ENCODE peak calls at places on chromosomes 1 and 21, in four cellular contexts. S, X, F and L are unnamed samples.

GRCh38 chr1:44036409-44037111 is 5.3 kb upstream of the SLC6A9 start:
- DNase-seq in S (peak; percentile 84), X (peak; percentile 63), F (peak; percentile 67), L (peak; percentile 64)

GRCh38 chr1:7703321-7704213 is 67.5 kb upstream of the VAMP3 start:
- DNase-seq in S (no peak), X (no peak), F (no peak), L (peak; percentile 40)

GRCh38 chr1:227883641-227884301 is 64.0 kb downstream of the WNT9A start:
- DNase-seq in S (no peak), X (no peak), F (no peak), L (no peak)

GRCh38 chr1:68433386-68433785 is 16.4 kb downstream of the RPE65 start:
- DNase-seq in S (no peak), X (no peak), F (no peak), L (no peak)

GRCh38 chr1:74712863-74713262 is 20.0 kb downstream of the CRYZ start:
- DNase-seq in S (no peak), X (no peak), F (no peak), L (no peak)

GRCh38 chr1:172537366-172537765 is 4.4 kb downstream of the SUCO start:
- DNase-seq in S (no peak), X (no peak), F (no peak), L (no peak)

GRCh38 chr1:9766759-9767442 is 56.9 kb downstream of the CLSTN1 start:
- DNase-seq in S (no peak), X (no peak), F (no peak), L (no peak)

GRCh38 chr1:182408435-182409070 is 8.1 kb upstream of the TEDDM1 start:
- DNase-seq in S (no peak), X (no peak), F (no peak), L (no peak)

GRCh38 chr1:55468438-55468837 is 253.3 kb upstream of the USP24 start:
- DNase-seq in S (no peak), X (no peak), F (no peak), L (no peak)

GRCh38 chr1:34108269-34108668 is 56.8 kb downstream of the CSMD2 start:
- DNase-seq in S (no peak), X (no peak), F (no peak), L (no peak)

GRCh38 chr1:34914958-34915357 is 14.5 kb downstream of the DLGAP3 start:
- DNase-seq in S (no peak), X (no peak), F (no peak), L (no peak)

GRCh38 chr1:184056921-184057496 is 5.5 kb downstream of the TSEN15 start:
- DNase-seq in S (no peak), X (no peak), F (no peak), L (no peak)

GRCh38 chr1:224513383-224513782 is 78.8 kb upstream of the WDR26 start:
- DNase-seq in S (no peak), X (no peak), F (no peak), L (no peak)

GRCh38 chr1:9086060-9086459 is 16.6 kb upstream of the SLC2A5 start:
- DNase-seq in S (no peak), X (no peak), F (no peak), L (no peak)

GRCh38 chr1:167016090-167016750 is 27.1 kb downstream of the MAEL start:
- DNase-seq in S (no peak), X (no peak), F (no peak), L (no peak)

GRCh38 chr1:243345205-243345604 is 89.4 kb downstream of the SDCCAG8 start:
- DNase-seq in S (peak; percentile 49), X (no peak), F (no peak), L (peak; percentile 31)

GRCh38 chr1:201495447-201496295 is 11.3 kb downstream of the CSRP1 start:
- DNase-seq in S (peak; percentile 86), X (no peak), F (peak; percentile 82), L (peak; percentile 86)

GRCh38 chr1:188937965-188938551 is 1539.6 kb downstream of the BRINP3 start:
- DNase-seq in S (peak; percentile 53), X (no peak), F (no peak), L (peak; percentile 23)

GRCh38 chr1:184186167-184186566 is 134.6 kb downstream of the TSEN15 start:
- DNase-seq in S (no peak), X (no peak), F (no peak), L (no peak)

GRCh38 chr1:58162952-58163550 is 383.5 kb downstream of the OMA1 start:
- DNase-seq in S (peak; percentile 56), X (peak; percentile 87), F (peak; percentile 41), L (peak; percentile 54)

GRCh38 chr1:67174716-67175284 is 8.5 kb downstream of the IL23R start:
- DNase-seq in S (no peak), X (no peak), F (no peak), L (no peak)

GRCh38 chr21:45429221-45430164 is 24.5 kb downstream of the COL18A1 start:
- DNase-seq in S (no peak), X (no peak), F (no peak), L (no peak)

GRCh38 chr21:45428534-45428933 is 23.6 kb downstream of the COL18A1 start:
- DNase-seq in S (no peak), X (no peak), F (no peak), L (no peak)

GRCh38 chr21:45431781-45432572 is 27.0 kb downstream of the COL18A1 start:
- DNase-seq in S (no peak), X (no peak), F (no peak), L (no peak)

GRCh38 chr21:45432575-45433255 is 27.8 kb downstream of the COL18A1 start:
- DNase-seq in S (peak; percentile 72), X (no peak), F (no peak), L (no peak)

DNA sequence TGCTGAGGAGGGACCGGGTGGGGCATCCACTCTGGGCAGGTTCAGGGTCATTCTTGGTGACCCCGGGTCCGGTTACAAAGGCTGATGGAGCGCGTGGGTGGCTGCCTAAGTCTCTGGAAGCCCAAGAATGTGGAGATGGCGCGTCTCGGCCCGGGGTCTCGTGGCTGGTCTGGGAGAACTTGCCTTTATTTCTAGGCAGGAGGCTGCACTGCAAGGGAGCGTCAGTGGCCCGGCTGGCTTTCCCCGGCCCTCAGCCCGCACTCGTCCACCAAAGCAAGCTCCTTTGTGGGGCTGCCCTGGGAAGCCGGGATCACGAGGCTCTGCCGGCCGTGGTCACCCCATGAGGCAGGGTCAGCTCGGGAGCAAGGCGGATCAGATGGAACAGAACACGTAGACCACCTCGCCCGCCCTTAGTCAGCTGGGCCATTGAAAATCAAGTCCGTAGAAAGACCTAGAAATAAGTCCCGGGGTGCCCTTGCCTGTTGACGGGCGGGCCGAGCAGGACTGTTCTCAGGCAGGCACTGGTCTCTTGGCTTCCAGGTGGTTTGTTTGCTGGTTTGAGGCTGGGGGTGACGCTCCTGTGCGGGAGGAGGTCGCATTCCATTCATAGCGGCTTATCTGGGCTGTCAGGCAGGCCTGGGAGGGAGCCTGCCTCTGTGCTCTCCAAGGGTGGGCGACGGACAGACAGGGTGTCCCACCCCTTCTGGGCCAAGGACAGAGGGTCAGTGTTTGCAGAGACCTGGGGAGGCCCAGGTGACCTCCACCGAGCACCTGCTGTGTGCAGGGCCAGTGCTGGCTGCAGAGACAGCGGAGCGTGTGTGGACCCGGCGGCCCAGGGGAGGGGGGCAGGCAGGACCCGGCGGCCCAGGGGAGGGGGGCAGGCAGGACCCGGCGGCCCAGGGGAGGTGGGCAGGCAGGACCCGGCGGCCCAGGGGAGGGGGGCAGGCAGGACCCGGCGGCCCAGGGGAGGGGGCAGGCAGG is 25.8 kb downstream of the COL18A1 start:
- DNase-seq in S (no peak), X (no peak), F (no peak), L (no peak)
- H3K4me1 ChIP-seq in S (peaks cover 29% of the 10 kb centered on the region), X (peaks cover 62% of the 10 kb centered on the region), F (peaks cover 74% of the 10 kb centered on the region), L (no peaks in the 10 kb centered on the region)

DNA sequence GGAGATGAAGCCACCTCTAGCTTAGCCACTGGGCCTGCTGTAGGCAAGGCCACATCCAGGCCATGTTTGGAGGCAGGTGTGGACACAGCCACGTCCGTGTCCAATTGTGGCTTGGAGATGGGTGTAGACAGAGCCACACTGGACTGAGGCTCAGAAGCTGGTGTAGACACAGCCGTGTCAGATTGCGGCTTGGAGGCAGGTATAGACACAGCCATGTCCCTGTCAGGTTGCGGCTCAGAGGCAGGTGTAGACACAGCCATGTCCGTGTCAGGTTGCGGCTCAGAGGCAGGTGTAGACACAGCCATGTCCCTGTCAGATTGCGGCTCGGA is 2.2 kb downstream of the PERM1 start:
- DNase-seq in S (no peak), X (no peak), F (no peak), L (no peak)
- H3K4me3 ChIP-seq in S (no peak overlapping the region), X (no peak overlapping the region), F (no peak overlapping the region), L (no peak overlapping the region)

GRCh38 chr1:231079166-231079565 is 39.1 kb upstream of the FAM89A start:
- DNase-seq in S (no peak), X (no peak), F (no peak), L (no peak)
- H3K4me1 ChIP-seq in S (no peaks in the 10 kb centered on the region), X (no peaks in the 10 kb centered on the region), F (no peaks in the 10 kb centered on the region), L (no peaks in the 10 kb centered on the region)

GRCh38 chr1:61104213-61104612 is 21.9 kb downstream of the NFIA start:
- DNase-seq in S (no peak), X (no peak), F (no peak), L (no peak)

GRCh38 chr1:61100578-61100977 is 18.2 kb downstream of the NFIA start:
- DNase-seq in S (no peak), X (no peak), F (no peak), L (no peak)

GRCh38 chr1:61098333-61098732 is 16.0 kb downstream of the NFIA start:
- DNase-seq in S (no peak), X (no peak), F (no peak), L (no peak)

GRCh38 chr1:61098906-61099437 is 16.6 kb downstream of the NFIA start:
- DNase-seq in S (no peak), X (no peak), F (no peak), L (no peak)

GRCh38 chr1:61101461-61102440 is 19.4 kb downstream of the NFIA start:
- DNase-seq in S (no peak), X (no peak), F (no peak), L (no peak)
- H3K4me3 ChIP-seq in S (no peak overlapping the region), X (no peak overlapping the region), F (peak overlapping the region; percentile 29), L (no peak overlapping the region)

GRCh38 chr1:40664167-40664537 is 1.3 kb downstream of the RIMS3 start:
- DNase-seq in S (no peak), X (no peak), F (no peak), L (peak; percentile 71)

GRCh38 chr1:40663324-40664166 is 1.9 kb downstream of the RIMS3 start:
- DNase-seq in S (no peak), X (no peak), F (no peak), L (peak; percentile 87)

GRCh38 chr1:40662864-40663263 is 2.6 kb downstream of the RIMS3 start:
- DNase-seq in S (no peak), X (no peak), F (no peak), L (peak; percentile 18)

GRCh38 chr1:40665335-40666171 is at the start of gene RIMS3:
- DNase-seq in S (peak; percentile 53), X (peak; percentile 79), F (peak; percentile 63), L (peak; percentile 80)

GRCh38 chr1:40664791-40665190 is 691 bp downstream of the RIMS3 start:
- DNase-seq in S (no peak), X (no peak), F (no peak), L (no peak)
- H3K4me1 ChIP-seq in S (no peaks in the 10 kb centered on the region), X (peaks cover 29% of the 10 kb centered on the region), F (peaks cover 57% of the 10 kb centered on the region), L (peaks cover 8% of the 10 kb centered on the region)

DNA sequence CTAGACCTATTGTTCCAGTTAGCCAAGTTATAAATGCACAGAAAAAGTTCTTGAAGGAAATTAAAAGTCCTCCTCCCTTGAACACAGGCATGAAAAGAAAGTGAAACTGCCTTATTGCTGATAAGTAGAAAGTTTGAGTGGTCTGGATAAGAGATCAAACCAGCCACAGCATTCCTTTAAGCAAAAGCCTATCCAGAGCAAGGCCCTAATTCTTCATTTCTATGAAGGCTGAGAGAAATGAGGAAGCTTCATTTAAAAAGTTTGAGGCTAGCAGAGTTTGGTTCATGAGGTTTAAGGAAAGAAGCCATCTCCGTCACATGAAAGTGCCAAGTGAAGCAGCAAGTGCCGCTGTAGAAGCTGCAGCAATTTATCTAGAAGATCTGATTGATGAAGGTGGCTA is 2.7 kb upstream of the SSX2IP start:
- DNase-seq in S (no peak), X (no peak), F (no peak), L (no peak)
- H3K4me3 ChIP-seq in S (no peak overlapping the region), X (no peak overlapping the region), F (no peak overlapping the region), L (no peak overlapping the region)